ENCODE peak calls at places on chromosomes 6 and 20, in five cellular contexts. U is upper lobe of left lung, C is breast epithelium, L is SK-N-SH, Z is GM23338. W is an unnamed sample.
A peak's percentile ranks its signal among the peaks of the same experiment; 100 is the strongest.

GRCh38 chr6:39884696-39885095 is 49.6 kb downstream of the MOCS1 start:
- DNase-seq in L (no peak), U (no peak), C (no peak), Z (no peak), W (no peak)

GRCh38 chr20:39627765-39628164 is 665.6 kb downstream of the DHX35 start:
- DNase-seq in L (no peak), Z (no peak), C (no peak), U (no peak), W (no peak)

GRCh38 chr6:155050311-155050710 is 55.2 kb downstream of the TIAM2 start:
- DNase-seq in C (no peak), U (no peak), Z (no peak), L (no peak), W (no peak)

GRCh38 chr20:62704341-62704948 is 4.2 kb upstream of the NTSR1 start:
- DNase-seq in U (no peak), C (peak; percentile 67), L (peak; percentile 85), Z (no peak), W (peak; percentile 88)

GRCh38 chr6:77106992-77107391 is 356.3 kb downstream of the HTR1B start:
- DNase-seq in Z (no peak), L (no peak), U (no peak), C (no peak), W (no peak)

GRCh38 chr6:154872605-154873004 is 122.5 kb upstream of the TIAM2 start:
- DNase-seq in C (no peak), U (no peak), Z (peak; percentile 73), L (no peak), W (no peak)

GRCh38 chr6:27144740-27145079 is 102.8 kb upstream of the PRSS16 start:
- DNase-seq in U (no peak), L (no peak), C (no peak), Z (no peak), W (no peak)

GRCh38 chr6:41682497-41682961 is 44.3 kb downstream of the MDFI start:
- DNase-seq in C (no peak), L (no peak), Z (peak; percentile 38), U (peak; percentile 78), W (peak; percentile 59)

GRCh38 chr6:128494440-128494839 is 26.0 kb downstream of the PTPRK start:
- DNase-seq in U (no peak), C (no peak), L (no peak), Z (peak; percentile 53), W (no peak)

GRCh38 chr20:47789081-47789998 is 4.1 kb upstream of the SULF2 start:
- DNase-seq in Z (no peak), C (no peak), U (no peak), L (peak; percentile 52), W (no peak)

GRCh38 chr6:125341460-125341859 is 39.7 kb upstream of the HDDC2 start:
- DNase-seq in Z (no peak), L (no peak), C (no peak), U (no peak), W (no peak)

GRCh38 chr6:157714153-157714490 is 108.9 kb upstream of the SNX9 start:
- DNase-seq in U (no peak), L (no peak), Z (no peak), C (no peak), W (no peak)

GRCh38 chr6:7631466-7631865 is 41.5 kb downstream of the SNRNP48 start:
- DNase-seq in Z (no peak), C (no peak), U (no peak), L (no peak), W (no peak)

GRCh38 chr6:57278570-57278969 is 38.9 kb upstream of the PRIM2 start:
- DNase-seq in U (no peak), C (no peak), Z (no peak), L (no peak), W (no peak)

GRCh38 chr6:35148167-35148741 is 7.1 kb upstream of the TCP11 start:
- DNase-seq in C (no peak), Z (peak; percentile 98), L (no peak), U (no peak), W (no peak)

GRCh38 chr20:8399963-8400362 is 267.9 kb downstream of the PLCB1 start:
- DNase-seq in U (no peak), C (no peak), Z (no peak), L (no peak), W (no peak)

GRCh38 chr6:19492631-19493030 is 344.5 kb upstream of the ID4 start:
- DNase-seq in U (no peak), L (no peak), C (no peak), Z (no peak), W (no peak)

GRCh38 chr6:19454296-19454998 is 382.7 kb upstream of the ID4 start:
- DNase-seq in Z (no peak), C (no peak), L (no peak), U (no peak), W (no peak)

GRCh38 chr6:143823463-143824006 is 19.6 kb upstream of the LTV1 start:
- DNase-seq in C (no peak), U (no peak), L (no peak), Z (no peak), W (no peak)

GRCh38 chr20:10297684-10298240 is 79.1 kb downstream of the SNAP25 start:
- DNase-seq in C (no peak), L (no peak), Z (no peak), U (no peak), W (no peak)

GRCh38 chr20:3731944-3732326 is 550 bp upstream of the HSPA12B start:
- DNase-seq in U (no peak), C (no peak), Z (peak; percentile 54), L (no peak), W (no peak)

GRCh38 chr6:120198033-120198432 is 848.5 kb upstream of the MAN1A1 start:
- DNase-seq in Z (no peak), L (peak; percentile 0), C (no peak), U (no peak), W (no peak)

GRCh38 chr20:21377701-21378100 is 19.6 kb downstream of the NKX2-4 start:
- DNase-seq in L (no peak), Z (no peak), U (no peak), C (no peak), W (no peak)

GRCh38 chr6:168180548-168181011 is 101.6 kb upstream of the FRMD1 start:
- DNase-seq in U (no peak), Z (peak; percentile 35), L (no peak), C (peak; percentile 11), W (peak; percentile 68)

GRCh38 chr6:4581468-4582420 is 194.5 kb upstream of the CDYL start:
- DNase-seq in U (no peak), L (no peak), Z (no peak), C (no peak), W (no peak)

GRCh38 chr6:142009647-142010046 is 123.1 kb upstream of the GJE1 start:
- DNase-seq in Z (no peak), U (no peak), C (no peak), L (no peak), W (no peak)

GRCh38 chr6:35718911-35719381 is 17.9 kb upstream of the ARMC12 start:
- DNase-seq in U (no peak), L (no peak), Z (no peak), C (no peak), W (no peak)

GRCh38 chr6:110044093-110044492 is 66.0 kb downstream of the GPR6 start:
- DNase-seq in L (no peak), Z (no peak), U (peak; percentile 43), C (no peak), W (no peak)

GRCh38 chr6:4504700-4505099 is 271.5 kb upstream of the CDYL start:
- DNase-seq in Z (no peak), L (no peak), U (no peak), C (no peak), W (no peak)

GRCh38 chr6:85348643-85349042 is 101.2 kb upstream of the NT5E start:
- DNase-seq in L (no peak), U (no peak), C (no peak), Z (no peak), W (no peak)

GRCh38 chr20:25048519-25048952 is 9.4 kb downstream of the ACSS1 start:
- DNase-seq in L (no peak), Z (no peak), C (no peak), U (no peak), W (peak; percentile 78)

GRCh38 chr20:12860619-12861247 is 148.0 kb upstream of the SPTLC3 start:
- DNase-seq in C (no peak), U (no peak), Z (no peak), L (no peak), W (no peak)

GRCh38 chr6:33313709-33314514 is at the start of gene TAPBP:
- DNase-seq in C (peak; percentile 62), L (peak; percentile 75), U (peak; percentile 90), Z (peak; percentile 63), W (peak; percentile 60)

GRCh38 chr6:47196113-47196512 is 113.6 kb downstream of the TNFRSF21 start:
- DNase-seq in U (no peak), Z (no peak), L (no peak), C (no peak), W (no peak)

GRCh38 chr6:158708239-158708638 is 58.4 kb downstream of the SYTL3 start:
- DNase-seq in U (peak; percentile 46), C (no peak), L (no peak), Z (no peak), W (peak; percentile 33)

DNA sequence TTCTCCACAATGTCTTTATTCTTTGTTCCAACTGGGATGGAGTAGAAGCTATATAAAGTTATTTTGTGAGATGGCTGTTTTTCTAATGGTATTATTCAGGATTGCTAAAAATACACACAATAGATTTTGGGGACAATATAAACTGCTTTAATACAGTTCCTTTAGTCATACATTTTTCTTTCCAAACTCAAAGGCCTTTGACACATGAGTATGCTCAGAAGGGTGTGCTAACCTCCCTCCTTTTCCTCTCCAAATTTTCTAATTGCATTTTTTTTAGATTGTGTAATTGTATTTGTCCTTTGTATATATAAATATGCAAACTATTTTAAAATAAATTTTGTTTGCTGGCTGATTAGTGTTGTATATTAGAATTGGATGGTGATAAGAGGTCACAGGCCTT is 119.6 kb upstream of the FOXO3 start:
- DNase-seq in C (no peak), L (no peak), Z (no peak), U (no peak), W (no peak)
- H3K36me3 ChIP-seq in C (no peaks in the 10 kb centered on the region), L (no peaks in the 10 kb centered on the region), Z (no peaks in the 10 kb centered on the region), U (no peaks in the 10 kb centered on the region), W (no peaks in the 10 kb centered on the region)

GRCh38 chr20:17594443-17594842 is 24.6 kb downstream of the DSTN start:
- DNase-seq in Z (peak; percentile 55), L (no peak), C (peak; percentile 85), U (no peak), W (peak; percentile 87)
- TF ChIP-seq POLR2AphosphoS5 in Z (no peak), L (no peak), C (peak; percentile 68), U (peak; percentile 51), W (peak; percentile 78)

DNA sequence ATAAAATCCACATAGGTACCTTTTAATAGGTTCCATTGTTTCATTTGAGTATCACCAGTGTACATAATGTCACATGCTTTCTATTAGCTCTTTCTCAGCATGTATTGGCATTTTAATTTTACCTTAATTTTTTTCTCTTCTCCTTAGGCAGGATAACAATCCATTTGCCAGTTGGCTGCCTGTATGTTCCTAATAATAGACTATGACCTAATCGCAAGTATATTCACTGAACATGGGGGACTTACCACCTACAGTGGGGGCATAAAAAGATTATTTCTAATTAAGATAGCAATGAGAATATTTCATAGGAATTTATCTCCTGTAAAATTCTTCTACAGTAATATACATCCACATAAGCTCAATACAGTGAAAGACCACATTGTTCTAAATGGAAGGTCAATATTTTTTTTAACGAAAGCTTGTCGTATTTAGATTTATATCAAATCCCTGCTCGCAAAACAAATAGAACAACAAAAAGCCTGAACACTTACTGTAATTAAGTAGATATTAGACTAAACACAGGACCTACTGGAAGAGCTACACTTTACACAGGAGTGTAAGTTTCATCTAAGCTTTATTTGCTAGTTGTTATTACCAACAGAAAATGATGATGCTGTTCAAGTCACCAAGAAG is 76.4 kb downstream of the OGFRL1 start:
- DNase-seq in Z (no peak), U (no peak), L (no peak), C (no peak), W (no peak)
- H3K27ac ChIP-seq in Z (no peak overlapping the region), U (no peak overlapping the region), L (no peak overlapping the region), C (no peak overlapping the region), W (no peak overlapping the region)

GRCh38 chr20:45951474-45951873 is 17.0 kb downstream of the PCIF1 start:
- DNase-seq in Z (no peak), L (no peak), C (no peak), U (no peak), W (no peak)
- H3K36me3 ChIP-seq in Z (no peaks in the 10 kb centered on the region), L (peaks cover 23% of the 10 kb centered on the region), C (peaks cover 8% of the 10 kb centered on the region), U (peaks cover 91% of the 10 kb centered on the region), W (peaks cover 60% of the 10 kb centered on the region)